ENCODE peak calls at places on chromosome 22, in six cellular contexts. Z is CD4-positive, alpha-beta memory T cell; O is heart right ventricle; Y is CD8-positive, alpha-beta memory T cell; B is prostate gland; P is hepatocyte. F is an unnamed sample. For H3K9me3 and H3K4me1, the result is how much of the 10 kb centered on the place peaks cover.

GRCh38 chr22:22609271-22609670 is 35.1 kb upstream of the GGTLC2 start:
- DNase-seq in Y (no peak), P (no peak), B (no peak), O (no peak), Z (no peak), F (no peak)

GRCh38 chr22:39567135-39567946 is 3.2 kb upstream of the CACNA1I start:
- DNase-seq in Y (peak), P (no peak), Z (peak), O (no peak), B (no peak), F (peak)

GRCh38 chr22:41001722-41002122 is 50.5 kb downstream of the RBX1 start:
- DNase-seq in P (peak), O (no peak), Z (no peak), Y (no peak), B (no peak), F (peak)

GRCh38 chr22:39994046-39994565 is 648 bp upstream of the FAM83F start:
- DNase-seq in Y (peak), P (no peak), Z (peak), B (no peak), O (no peak), F (no peak)

GRCh38 chr22:44261164-44261860 is 51.4 kb downstream of the SHISAL1 start:
- DNase-seq in B (no peak), Z (no peak), Y (no peak), P (no peak), O (no peak), F (no peak)

GRCh38 chr22:45626198-45626651 is 45.4 kb upstream of the ATXN10 start:
- DNase-seq in Y (no peak), Z (no peak), O (no peak), B (peak), P (peak), F (peak)

GRCh38 chr22:20261848-20262581 is 6.1 kb downstream of the RTN4R start:
- DNase-seq in Z (no peak), P (no peak), O (no peak), B (no peak), Y (no peak), F (no peak)

GRCh38 chr22:26038365-26038764 is 130.9 kb upstream of the SEZ6L start:
- DNase-seq in B (no peak), Y (no peak), O (no peak), P (peak), Z (no peak), F (no peak)

GRCh38 chr22:45552017-45552411 is 49.3 kb downstream of the FBLN1 start:
- DNase-seq in Y (no peak), P (no peak), O (no peak), Z (no peak), B (no peak), F (no peak)

GRCh38 chr22:38751422-38752346 is 4.1 kb downstream of the SUN2 start:
- DNase-seq in Y (peak), B (peak), P (no peak), Z (peak), O (no peak), F (peak)

GRCh38 chr22:42192547-42192946 is 61.9 kb upstream of the CYP2D6 start:
- DNase-seq in B (no peak), O (no peak), P (no peak), Y (no peak), Z (no peak), F (no peak)
- H3K27ac ChIP-seq in B (no peak), O (no peak), P (no peak), Y (no peak), Z (no peak), F (no peak)

GRCh38 chr22:49881856-49882255 is 28.2 kb downstream of the ZBED4 start:
- DNase-seq in O (no peak), B (no peak), P (no peak), Z (no peak), Y (no peak), F (no peak)
- H3K9me3 ChIP-seq in O (under half), B (under half), P (under half), Z (under half), Y (under half), F (under half)

GRCh38 chr22:31230871-31231621 is 18.9 kb downstream of the LIMK2 start:
- DNase-seq in P (peak), Z (peak), B (peak), Y (peak), O (peak), F (peak)
- H3K4me1 ChIP-seq in P (under half), Z (under half), B (under half), Y (under half), O (half or more), F (under half)

GRCh38 chr22:25021976-25022711 is 69.6 kb downstream of the KIAA1671 start:
- DNase-seq in P (no peak), Y (no peak), Z (no peak), O (no peak), B (no peak), F (no peak)
- H3K27ac ChIP-seq in P (no peak), Y (no peak), Z (no peak), O (no peak), B (no peak), F (no peak)

GRCh38 chr22:49090061-49090852 is 737.4 kb downstream of the BRD1 start:
- DNase-seq in Z (no peak), Y (no peak), P (no peak), O (no peak), B (no peak), F (no peak)
- H3K9me3 ChIP-seq in Z (under half), Y (under half), P (under half), O (under half), B (under half), F (under half)

DNA sequence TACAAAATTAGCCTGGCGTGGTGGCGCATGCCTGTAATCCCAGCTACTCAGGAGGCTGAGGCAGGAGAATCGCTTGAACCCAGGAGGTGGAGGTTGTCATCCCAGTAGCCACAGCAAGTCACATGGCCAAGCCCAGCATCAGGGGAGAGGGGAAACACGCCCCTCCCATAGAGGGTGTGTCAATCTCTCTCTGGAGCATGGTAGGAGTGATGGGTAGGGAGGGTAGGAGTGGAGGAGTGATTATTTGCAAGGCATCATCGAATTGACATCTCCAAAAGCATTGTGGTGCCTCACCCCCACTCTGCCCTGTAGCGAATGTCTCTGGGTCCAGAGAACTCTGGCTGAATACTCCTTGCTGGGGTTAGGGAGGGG is 6.1 kb upstream of the SSTR3 start:
- DNase-seq in P (no peak), Z (no peak), O (no peak), B (no peak), Y (no peak), F (no peak)
- H3K4me1 ChIP-seq in P (under half), Z (half or more), O (under half), B (under half), Y (half or more), F (under half)

DNA sequence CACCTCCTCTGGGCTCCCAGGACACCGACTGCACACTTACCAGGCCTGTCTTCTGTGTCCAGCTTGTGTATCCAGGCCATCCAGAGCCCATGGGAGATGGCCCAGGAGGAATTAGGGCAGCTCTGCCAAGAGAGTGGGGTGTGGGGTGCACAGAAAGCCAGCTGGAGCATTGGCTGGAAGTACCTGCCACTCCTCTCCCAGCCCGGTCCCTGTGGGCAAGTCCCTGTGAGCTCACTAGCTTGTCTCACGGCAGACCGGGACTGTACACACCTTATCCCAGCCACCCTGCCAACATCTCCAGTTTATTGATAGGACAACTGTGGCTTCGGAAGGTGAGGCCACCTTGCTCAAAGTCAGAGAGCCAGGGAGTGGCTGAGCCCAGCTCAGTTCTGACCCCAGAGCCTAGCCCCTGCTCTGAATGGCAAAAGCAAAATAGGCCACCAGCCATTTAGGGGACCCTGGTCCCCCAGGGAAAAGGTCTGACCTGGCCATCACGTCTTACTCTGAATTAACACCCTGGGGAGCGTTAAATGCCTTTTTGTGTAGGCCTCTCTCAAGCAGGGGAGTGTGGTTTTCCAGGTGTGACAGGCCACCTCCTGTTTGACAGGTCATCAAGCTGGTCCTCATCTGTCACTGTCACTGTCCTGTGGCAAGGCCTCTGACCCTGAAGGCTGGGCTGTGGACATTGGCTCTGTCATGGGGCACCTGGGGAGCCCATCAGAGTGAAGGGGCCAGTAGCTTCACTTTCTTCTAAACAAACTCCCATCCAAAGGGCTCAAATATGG is 15.1 kb downstream of the UQCR10 start:
- DNase-seq in O (peak), Z (no peak), B (peak), Y (no peak), P (peak), F (peak)
- H3K27ac ChIP-seq in O (peak), Z (no peak), B (peak), Y (no peak), P (peak), F (no peak)

GRCh38 chr22:47187558-47187957 is 425.1 kb downstream of the TBC1D22A start:
- DNase-seq in Y (no peak), Z (no peak), O (no peak), B (no peak), P (no peak), F (no peak)
- H3K9me3 ChIP-seq in Y (under half), Z (under half), O (under half), B (under half), P (under half), F (under half)